ENCODE peak calls at places on chromosomes 16 and 17, in ten cellular contexts. K, Y, U, H, I, A, X, W, T and E are unnamed samples.

GRCh38 chr17:56434610-56435009 is 158.9 kb upstream of the NOG start:
- DNase-seq in K (no peak), I (no peak), A (no peak), T (no peak), Y (no peak), U (no peak), H (no peak), X (no peak), W (no peak), E (no peak)

GRCh38 chr16:68790944-68791343 is 52.4 kb upstream of the TANGO6 start:
- DNase-seq in T (no peak), K (no peak), Y (no peak), H (no peak), U (no peak), I (no peak), X (no peak), A (no peak), W (no peak), E (no peak)

GRCh38 chr16:86389566-86390328 is 120.6 kb upstream of the FOXF1 start:
- DNase-seq in A (no peak), T (no peak), X (peak), K (no peak), Y (no peak), W (no peak), H (no peak), I (no peak), U (no peak), E (no peak)

GRCh38 chr16:57606847-57607501 is 21.5 kb upstream of the ADGRG1 start:
- DNase-seq in T (no peak), X (no peak), U (no peak), K (no peak), Y (no peak), A (peak), I (no peak), H (no peak), W (no peak), E (no peak)

GRCh38 chr17:72590882-72591499 is 470.2 kb downstream of the SOX9 start:
- DNase-seq in A (no peak), Y (no peak), H (no peak), T (no peak), X (no peak), I (no peak), W (no peak), K (no peak), U (no peak), E (no peak)

GRCh38 chr16:84949776-84950436 is 61.4 kb downstream of the ZDHHC7 start:
- DNase-seq in W (peak), A (no peak), Y (no peak), T (no peak), X (no peak), H (no peak), I (no peak), U (no peak), K (no peak), E (no peak)

GRCh38 chr16:2988590-2989099 is 8.4 kb upstream of the PKMYT1 start:
- DNase-seq in W (no peak), H (no peak), K (no peak), U (no peak), Y (no peak), T (no peak), X (no peak), I (no peak), A (no peak), E (no peak)

GRCh38 chr17:8555062-8555461 is 75.5 kb downstream of the MYH10 start:
- DNase-seq in K (no peak), W (no peak), A (no peak), U (no peak), H (no peak), Y (peak), I (no peak), T (no peak), X (no peak), E (no peak)

GRCh38 chr16:70746708-70747424 is 54.1 kb downstream of the VAC14 start:
- DNase-seq in W (no peak), K (no peak), H (peak), X (peak), U (peak), A (peak), T (peak), I (peak), Y (peak), E (peak)

GRCh38 chr16:14168146-14168545 is 97.0 kb downstream of the MRTFB start:
- DNase-seq in H (peak), W (no peak), I (no peak), A (no peak), X (no peak), K (no peak), T (no peak), U (no peak), Y (no peak), E (no peak)

GRCh38 chr16:82005491-82005830 is 5.8 kb downstream of the SDR42E1 start:
- DNase-seq in H (no peak), T (no peak), A (no peak), W (no peak), U (no peak), Y (no peak), K (no peak), X (no peak), I (no peak), E (no peak)

GRCh38 chr17:14427914-14428639 is 127.2 kb downstream of the HS3ST3B1 start:
- DNase-seq in Y (no peak), A (no peak), U (no peak), X (no peak), T (no peak), H (no peak), I (peak), W (no peak), K (no peak), E (no peak)

GRCh38 chr16:14193316-14193871 is 122.3 kb downstream of the MRTFB start:
- DNase-seq in Y (no peak), I (peak), T (no peak), K (no peak), W (no peak), X (no peak), H (no peak), A (no peak), U (no peak), E (no peak)

GRCh38 chr17:45997624-45998023 is 1.4 kb upstream of the STH start:
- DNase-seq in A (no peak), T (no peak), X (no peak), I (no peak), H (peak), U (no peak), W (no peak), K (no peak), Y (peak), E (no peak)

GRCh38 chr17:59423903-59424302 is 92.4 kb downstream of the YPEL2 start:
- DNase-seq in I (no peak), X (no peak), T (no peak), H (no peak), U (no peak), W (no peak), Y (no peak), K (no peak), A (no peak), E (no peak)

GRCh38 chr17:17676752-17677151 is 4.5 kb upstream of the RAI1 start:
- DNase-seq in T (no peak), Y (no peak), K (no peak), A (no peak), W (no peak), X (no peak), I (no peak), H (no peak), U (no peak), E (no peak)

GRCh38 chr17:42979511-42980273 is at the start of gene PTGES3L:
- DNase-seq in X (no peak), W (peak), A (peak), U (peak), H (peak), Y (peak), K (peak), I (peak), T (peak), E (peak)

GRCh38 chr16:87119748-87120147 is 197.4 kb downstream of the C16orf95 start:
- DNase-seq in T (no peak), X (no peak), Y (no peak), U (no peak), K (no peak), A (no peak), I (no peak), H (no peak), W (no peak), E (no peak)

GRCh38 chr16:1430759-1431496 is at the start of gene PERCC1:
- DNase-seq in T (no peak), H (no peak), U (no peak), I (no peak), K (no peak), X (no peak), Y (no peak), W (no peak), A (no peak), E (no peak)

GRCh38 chr17:79975498-79976134 is 60.1 kb downstream of the TBC1D16 start:
- DNase-seq in A (peak), X (no peak), Y (no peak), W (no peak), H (no peak), U (no peak), K (no peak), I (no peak), T (no peak), E (no peak)

GRCh38 chr17:34259151-34259550 is 4.1 kb downstream of the CCL2 start:
- DNase-seq in W (no peak), T (no peak), I (no peak), X (peak), H (peak), U (no peak), A (no peak), K (no peak), Y (peak), E (no peak)

GRCh38 chr16:3020247-3020603 is at the start of gene TNFRSF12A:
- DNase-seq in H (peak), T (peak), W (peak), I (peak), A (peak), X (peak), Y (peak), K (peak), U (peak), E (peak)

GRCh38 chr17:76473541-76473985 is 6.2 kb downstream of the AANAT start:
- DNase-seq in W (peak), A (no peak), U (no peak), X (no peak), I (peak), T (no peak), H (no peak), K (peak), Y (no peak), E (no peak)

GRCh38 chr16:84040206-84040822 is 2.3 kb downstream of the SLC38A8 start:
- DNase-seq in X (no peak), T (no peak), W (no peak), I (no peak), Y (no peak), H (no peak), K (no peak), U (no peak), A (no peak), E (no peak)

GRCh38 chr17:68457168-68457538 is at the start of gene WIPI1:
- DNase-seq in W (no peak), X (peak), K (no peak), H (no peak), A (no peak), I (no peak), U (peak), T (peak), Y (no peak), E (peak)

GRCh38 chr17:38861399-38861843 is 7.9 kb upstream of the RPL23 start:
- DNase-seq in W (no peak), I (no peak), A (no peak), K (no peak), H (no peak), U (no peak), T (no peak), Y (no peak), X (no peak), E (no peak)

GRCh38 chr17:10640475-10640874 is 16.6 kb downstream of the MYH3 start:
- DNase-seq in Y (no peak), T (no peak), X (no peak), H (no peak), U (no peak), A (no peak), W (no peak), I (no peak), K (no peak), E (no peak)

GRCh38 chr17:69581061-69581955 is 166.8 kb downstream of the MAP2K6 start:
- DNase-seq in A (no peak), W (no peak), K (no peak), Y (peak), T (peak), H (peak), U (no peak), X (peak), I (peak), E (no peak)

GRCh38 chr17:50318551-50319310 is 27.2 kb upstream of the XYLT2 start:
- DNase-seq in Y (peak), X (no peak), K (no peak), A (no peak), U (no peak), W (no peak), H (no peak), T (no peak), I (no peak), E (no peak)

GRCh38 chr17:35723735-35724134 is 7.7 kb upstream of the RASL10B start:
- DNase-seq in U (no peak), T (no peak), I (no peak), A (no peak), K (no peak), X (no peak), W (no peak), H (no peak), Y (no peak), E (no peak)
- H3K27ac ChIP-seq in U (no peak), T (no peak), I (no peak), A (no peak), K (no peak), X (no peak), W (peak), H (no peak), Y (no peak), E (no peak)

GRCh38 chr17:57750109-57750845 is 5.2 kb upstream of the CCDC182 start:
- DNase-seq in I (peak), T (no peak), U (no peak), W (no peak), K (no peak), X (no peak), H (no peak), Y (no peak), A (peak), E (peak)
- H3K27ac ChIP-seq in I (peak), T (no peak), U (no peak), W (no peak), K (no peak), X (no peak), H (no peak), Y (no peak), A (no peak), E (no peak)

GRCh38 chr16:61214780-61215179 is 821.5 kb downstream of the CDH8 start:
- DNase-seq in I (no peak), X (no peak), A (no peak), Y (no peak), T (no peak), K (no peak), W (no peak), H (no peak), U (no peak), E (no peak)
- H3K27ac ChIP-seq in I (no peak), X (no peak), A (no peak), Y (no peak), T (no peak), K (no peak), W (no peak), H (no peak), U (no peak), E (no peak)

DNA sequence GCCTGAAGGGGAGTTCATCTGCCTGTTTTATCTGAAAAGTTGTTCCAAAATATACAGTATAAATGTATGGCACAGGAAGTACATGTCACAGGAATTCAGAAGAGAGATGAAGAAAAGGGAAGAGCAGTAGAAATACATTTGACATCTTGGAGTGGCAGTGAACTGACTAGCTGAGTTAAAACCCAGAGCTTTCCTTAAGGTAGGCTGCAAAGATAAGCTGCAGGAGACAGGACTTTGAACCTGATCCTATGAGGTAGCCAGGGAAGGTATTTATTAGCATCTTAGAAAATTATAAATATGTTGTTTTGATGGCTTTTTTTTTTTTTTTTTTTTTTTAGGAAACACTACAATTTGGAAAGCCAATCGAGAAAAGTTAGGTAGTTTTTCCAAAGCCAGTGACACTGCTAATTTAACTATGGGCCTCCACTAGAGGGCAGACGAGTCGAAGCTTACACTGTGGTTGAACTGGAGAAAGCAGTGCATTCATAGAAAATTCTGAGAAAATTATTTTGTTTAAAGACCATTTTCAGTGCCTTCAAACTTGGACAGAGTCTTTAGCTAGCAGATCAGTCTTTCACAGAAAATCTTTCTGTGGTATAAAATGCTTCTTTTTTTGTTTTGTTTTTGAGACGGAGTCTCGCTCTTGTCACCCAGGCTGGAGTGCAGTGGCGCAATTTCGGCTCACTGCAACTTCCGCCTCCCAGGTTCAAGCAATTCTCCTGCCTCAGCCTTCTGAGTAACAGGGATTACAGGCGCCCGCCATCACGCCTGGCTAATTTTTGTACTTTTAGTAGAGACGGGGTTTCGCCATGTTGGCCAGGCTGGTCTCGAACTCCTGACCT is 122.3 kb downstream of the SSH2 start:
- DNase-seq in W (peak), U (peak), K (peak), I (peak), A (peak), T (peak), H (peak), X (peak), Y (peak), E (peak)
- H3K27ac ChIP-seq in W (no peak), U (no peak), K (no peak), I (no peak), A (no peak), T (no peak), H (no peak), X (no peak), Y (no peak), E (peak)

GRCh38 chr17:3976675-3977171 is 12.5 kb upstream of the ATP2A3 start:
- DNase-seq in H (no peak), T (peak), I (no peak), A (peak), W (no peak), X (no peak), U (peak), Y (no peak), K (no peak), E (no peak)
- H3K27ac ChIP-seq in H (no peak), T (peak), I (no peak), A (peak), W (peak), X (no peak), U (no peak), Y (no peak), K (no peak), E (no peak)

GRCh38 chr16:54318941-54319340 is 32.4 kb upstream of the IRX3 start:
- DNase-seq in I (no peak), U (no peak), A (no peak), H (peak), T (no peak), W (no peak), X (no peak), K (no peak), Y (no peak), E (no peak)
- H3K27ac ChIP-seq in I (no peak), U (no peak), A (no peak), H (no peak), T (no peak), W (no peak), X (no peak), K (no peak), Y (no peak), E (no peak)

GRCh38 chr16:77723108-77723514 is 797 bp downstream of the NUDT7 start:
- DNase-seq in I (peak), W (peak), U (peak), T (peak), Y (peak), X (peak), H (peak), K (no peak), A (no peak), E (peak)
- H3K27ac ChIP-seq in I (peak), W (peak), U (peak), T (peak), Y (peak), X (peak), H (peak), K (no peak), A (peak), E (peak)

GRCh38 chr16:12146966-12147365 is 170.4 kb downstream of the SNX29 start:
- DNase-seq in H (no peak), X (no peak), U (no peak), T (no peak), K (no peak), I (no peak), A (no peak), W (no peak), Y (no peak), E (no peak)
- H3K27ac ChIP-seq in H (no peak), X (no peak), U (no peak), T (peak), K (no peak), I (no peak), A (no peak), W (no peak), Y (no peak), E (no peak)

DNA sequence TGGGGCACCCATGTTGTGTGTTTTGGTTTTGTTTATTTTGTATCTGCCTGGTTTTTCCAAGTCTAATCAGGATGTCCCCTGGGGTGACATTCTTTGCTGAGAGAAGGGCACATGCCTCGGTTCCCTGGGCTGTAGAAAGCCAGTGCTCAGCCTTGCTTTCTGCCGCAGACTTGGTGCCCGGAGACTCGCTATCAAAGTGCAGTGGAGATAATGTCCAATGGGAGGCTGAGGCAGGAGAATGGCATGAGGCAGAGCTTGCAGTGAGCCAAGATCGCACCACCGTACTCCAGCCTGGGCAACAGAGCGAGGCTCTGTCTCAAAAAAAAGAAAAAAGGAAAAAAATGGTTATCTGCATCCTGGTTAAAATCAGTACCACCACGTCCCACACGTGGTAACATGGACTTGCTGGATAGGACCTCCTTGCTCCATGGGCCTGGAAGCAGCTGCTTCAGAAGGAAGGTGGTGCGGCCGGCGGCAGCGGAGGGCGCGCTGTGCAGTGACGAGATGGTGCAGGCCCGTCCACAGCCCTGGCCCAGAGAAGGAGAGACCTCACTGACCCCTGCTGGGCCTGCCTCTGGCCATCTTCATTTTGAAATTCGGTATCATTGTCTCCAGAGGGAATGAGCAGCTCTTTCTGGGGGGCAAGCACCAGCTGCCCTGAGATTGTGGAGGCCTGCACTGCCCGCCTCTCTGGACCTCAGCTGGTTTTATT is 19.3 kb upstream of the IL17C start:
- DNase-seq in W (no peak), H (no peak), U (no peak), Y (no peak), X (no peak), K (no peak), T (no peak), A (no peak), I (no peak), E (no peak)
- H3K27ac ChIP-seq in W (peak), H (no peak), U (no peak), Y (no peak), X (no peak), K (peak), T (peak), A (peak), I (no peak), E (no peak)